ENCODE peak calls at places on chromosomes 5 and 9, in nine cellular contexts. C, D, W, X, L, B, G, K and M are unnamed samples.

GRCh38 chr9:19994296-19994695 is 205.5 kb upstream of the SLC24A2 start:
- DNase-seq in G (no peak), C (no peak), W (no peak), L (no peak), X (no peak), D (no peak), K (no peak), B (no peak), M (peak)

GRCh38 chr9:89440548-89440947 is 57.4 kb downstream of the SEMA4D start:
- DNase-seq in G (no peak), C (no peak), X (no peak), K (no peak), B (no peak), W (no peak), L (no peak), D (no peak), M (no peak)

GRCh38 chr9:129644902-129645301 is 3.0 kb upstream of the ASB6 start:
- DNase-seq in B (no peak), C (no peak), K (no peak), D (no peak), L (no peak), W (no peak), X (no peak), G (no peak), M (no peak)

GRCh38 chr9:69943146-69943545 is 100.5 kb upstream of the MAMDC2 start:
- DNase-seq in L (no peak), C (no peak), X (no peak), B (no peak), W (no peak), G (no peak), D (no peak), K (no peak), M (no peak)

GRCh38 chr5:56251918-56252553 is 18.9 kb upstream of the ANKRD55 start:
- DNase-seq in D (no peak), L (no peak), X (no peak), W (no peak), K (no peak), B (no peak), C (no peak), G (no peak), M (no peak)

GRCh38 chr9:33159058-33159759 is 7.9 kb downstream of the B4GALT1 start:
- DNase-seq in B (no peak), K (no peak), G (peak), W (no peak), D (no peak), C (peak), X (no peak), L (peak), M (peak)

GRCh38 chr9:97487107-97487506 is 14.4 kb upstream of the TMOD1 start:
- DNase-seq in D (no peak), K (no peak), X (no peak), G (peak), B (peak), W (no peak), L (no peak), C (no peak), M (peak)

GRCh38 chr5:5560016-5560415 is 137.5 kb downstream of the ICE1 start:
- DNase-seq in L (no peak), K (no peak), G (no peak), B (no peak), X (no peak), D (no peak), C (no peak), W (no peak), M (no peak)

GRCh38 chr9:88657893-88658292 is 122.9 kb downstream of the NXNL2 start:
- DNase-seq in X (no peak), D (no peak), K (no peak), B (no peak), C (peak), G (no peak), L (no peak), W (no peak), M (peak)

GRCh38 chr9:107170801-107171200 is 112.3 kb upstream of the RAD23B start:
- DNase-seq in G (no peak), B (no peak), W (no peak), D (no peak), L (no peak), K (no peak), C (no peak), X (no peak), M (no peak)

GRCh38 chr9:120109242-120109641 is 470.7 kb downstream of the CDK5RAP2 start:
- DNase-seq in X (no peak), W (no peak), C (no peak), K (peak), G (peak), B (peak), D (peak), L (no peak), M (no peak)

GRCh38 chr5:147616401-147616800 is 106.5 kb upstream of the DPYSL3 start:
- DNase-seq in X (no peak), K (no peak), W (no peak), C (no peak), L (no peak), G (no peak), B (no peak), D (no peak), M (no peak)

GRCh38 chr9:134628354-134628736 is 13.3 kb upstream of the COL5A1 start:
- DNase-seq in X (no peak), D (peak), B (no peak), L (no peak), K (no peak), G (no peak), C (no peak), W (no peak), M (no peak)

GRCh38 chr5:149294872-149295829 is 23.5 kb downstream of the AFAP1L1 start:
- DNase-seq in C (no peak), G (no peak), L (no peak), X (no peak), W (no peak), K (no peak), B (no peak), D (no peak), M (no peak)

GRCh38 chr5:93503598-93504067 is 77.4 kb downstream of the NR2F1-AS1 start:
- DNase-seq in D (no peak), W (no peak), X (no peak), G (no peak), C (peak), K (no peak), L (no peak), B (no peak), M (peak)

GRCh38 chr5:98989723-98990122 is 60.9 kb upstream of the CHD1 start:
- DNase-seq in K (no peak), W (peak), G (no peak), X (no peak), L (no peak), C (no peak), B (no peak), D (no peak), M (no peak)

GRCh38 chr9:6805532-6805931 is 47.8 kb downstream of the KDM4C start:
- DNase-seq in B (no peak), C (peak), L (no peak), K (no peak), X (no peak), W (peak), G (no peak), D (peak), M (peak)

GRCh38 chr5:31232273-31232888 is 38.9 kb downstream of the CDH6 start:
- DNase-seq in C (peak), W (peak), L (no peak), B (peak), X (no peak), K (peak), G (peak), D (no peak), M (peak)

GRCh38 chr5:181043285-181044092 is 3.4 kb downstream of the BTNL9 start:
- DNase-seq in B (no peak), C (no peak), D (no peak), K (no peak), L (no peak), G (peak), W (no peak), X (no peak), M (peak)

GRCh38 chr5:145960166-145960565 is 23.8 kb downstream of the SH3RF2 start:
- DNase-seq in C (no peak), X (no peak), W (no peak), L (no peak), B (no peak), G (no peak), D (no peak), K (no peak), M (no peak)

GRCh38 chr5:109898547-109899544 is 209.1 kb downstream of the MAN2A1 start:
- DNase-seq in K (no peak), L (no peak), X (no peak), W (no peak), D (no peak), G (no peak), C (no peak), B (no peak), M (no peak)

GRCh38 chr5:109290231-109290630 is 119.5 kb downstream of the PJA2 start:
- DNase-seq in C (no peak), K (no peak), L (no peak), D (no peak), B (no peak), G (no peak), X (no peak), W (no peak), M (no peak)

GRCh38 chr5:135697251-135697958 is 118.6 kb upstream of the CXCL14 start:
- DNase-seq in L (no peak), C (no peak), X (no peak), B (no peak), G (no peak), D (no peak), K (no peak), W (no peak), M (no peak)

GRCh38 chr9:121567142-121568100 is 67.8 kb upstream of the GGTA1 start:
- DNase-seq in W (no peak), L (no peak), K (peak), D (no peak), C (no peak), X (no peak), G (no peak), B (no peak), M (no peak)

GRCh38 chr9:88266416-88266815 is 121.8 kb upstream of the SPIN1 start:
- DNase-seq in L (no peak), K (no peak), D (no peak), B (no peak), W (no peak), X (no peak), C (no peak), G (no peak), M (peak)

GRCh38 chr5:41109186-41109585 is 38.0 kb upstream of the MROH2B start:
- DNase-seq in G (no peak), B (no peak), L (no peak), K (no peak), W (no peak), C (no peak), D (no peak), X (no peak), M (peak)

GRCh38 chr5:168117469-168117868 is 174.0 kb upstream of the WWC1 start:
- DNase-seq in L (no peak), C (no peak), X (no peak), G (no peak), W (no peak), K (no peak), B (no peak), D (no peak), M (no peak)

GRCh38 chr5:90111354-90112070 is 298.0 kb downstream of the CETN3 start:
- DNase-seq in D (no peak), B (no peak), X (no peak), K (no peak), G (no peak), W (no peak), L (no peak), C (no peak), M (peak)

GRCh38 chr5:180071418-180072255 is at the start of gene RNF130:
- DNase-seq in L (peak), D (peak), C (peak), W (peak), B (peak), K (peak), G (peak), X (peak), M (peak)

GRCh38 chr5:147763791-147764525 is 18.6 kb downstream of the JAKMIP2 start:
- DNase-seq in D (no peak), G (no peak), C (peak), W (no peak), X (no peak), B (no peak), L (no peak), K (no peak), M (peak)

GRCh38 chr9:130570200-130570599 is 9.2 kb upstream of the FUBP3 start:
- DNase-seq in C (peak), L (no peak), K (no peak), X (no peak), D (no peak), B (no peak), G (no peak), W (no peak), M (peak)

GRCh38 chr9:21970001-21970799 is 24.0 kb downstream of the CDKN2A start:
- DNase-seq in L (no peak), D (no peak), W (no peak), X (no peak), B (no peak), C (no peak), K (no peak), G (no peak), M (no peak)

GRCh38 chr9:16236326-16236725 is 634.1 kb downstream of the BNC2 start:
- DNase-seq in W (no peak), L (no peak), G (no peak), B (no peak), X (no peak), K (no peak), C (peak), D (no peak), M (peak)